ENCODE peak calls at places on chromosomes 5 and 9, in four cellular contexts. T, P, Q and N are unnamed samples.
A peak's percentile ranks its signal among the peaks of the same experiment; 100 is the strongest.

GRCh38 chr5:6592611-6593010 is 40.2 kb downstream of the NSUN2 start:
- DNase-seq in T (no peak), P (no peak), Q (no peak), N (no peak)

GRCh38 chr5:39716532-39716971 is 291.8 kb upstream of the DAB2 start:
- DNase-seq in T (no peak), P (peak; percentile 61), Q (no peak), N (no peak)

GRCh38 chr5:98779264-98779877 is 5.9 kb downstream of the RGMB start:
- DNase-seq in T (no peak), P (no peak), Q (no peak), N (no peak)

GRCh38 chr5:95631265-95631957 is 11.5 kb downstream of the GPR150 start:
- DNase-seq in T (no peak), P (no peak), Q (no peak), N (no peak)

GRCh38 chr5:122929980-122930379 is 84.6 kb downstream of the SNX24 start:
- DNase-seq in T (no peak), P (no peak), Q (no peak), N (no peak)

GRCh38 chr5:41683181-41683580 is 172.8 kb upstream of the PLCXD3 start:
- DNase-seq in T (no peak), P (no peak), Q (no peak), N (no peak)

GRCh38 chr9:131666779-131667178 is 73.1 kb downstream of the RAPGEF1 start:
- DNase-seq in T (no peak), P (no peak), Q (no peak), N (no peak)

GRCh38 chr9:137825324-137825991 is 52.1 kb upstream of the CACNA1B start:
- DNase-seq in T (no peak), P (no peak), Q (no peak), N (no peak)

GRCh38 chr5:153168226-153168625 is 322.2 kb upstream of the GRIA1 start:
- DNase-seq in T (no peak), P (no peak), Q (no peak), N (no peak)

GRCh38 chr5:150320048-150320555 is 17.4 kb upstream of the ARSI start:
- DNase-seq in T (no peak), P (peak; percentile 85), Q (no peak), N (peak; percentile 54)

GRCh38 chr5:178577376-178577839 is 12.8 kb downstream of the COL23A1 start:
- DNase-seq in T (no peak), P (no peak), Q (no peak), N (no peak)

GRCh38 chr5:172751761-172752510 is 19.1 kb downstream of the DUSP1 start:
- DNase-seq in T (no peak), P (no peak), Q (no peak), N (no peak)

GRCh38 chr5:150613991-150614650 is 26.3 kb upstream of the SYNPO start:
- DNase-seq in T (no peak), P (no peak), Q (no peak), N (no peak)

GRCh38 chr5:140243855-140244254 is 59.0 kb downstream of the PFDN1 start:
- DNase-seq in T (no peak), P (no peak), Q (no peak), N (peak; percentile 46)

GRCh38 chr5:107618233-107618632 is 52.5 kb downstream of the EFNA5 start:
- DNase-seq in T (no peak), P (no peak), Q (no peak), N (no peak)

GRCh38 chr9:72396247-72397091 is 31.5 kb upstream of the ZFAND5 start:
- DNase-seq in T (no peak), P (no peak), Q (no peak), N (no peak)

GRCh38 chr5:27328480-27328879 is 290.1 kb upstream of the CDH9 start:
- DNase-seq in T (no peak), P (no peak), Q (no peak), N (no peak)

GRCh38 chr5:111999286-111999685 is 242.3 kb upstream of the NREP start:
- DNase-seq in T (no peak), P (no peak), Q (no peak), N (no peak)

GRCh38 chr5:74767579-74767913 is 497 bp downstream of the NSA2 start:
- DNase-seq in T (no peak), P (no peak), Q (no peak), N (no peak)

GRCh38 chr9:107906074-107906473 is 416.5 kb upstream of the KLF4 start:
- DNase-seq in T (no peak), P (no peak), Q (no peak), N (no peak)

GRCh38 chr9:3732077-3733038 is 206.6 kb upstream of the RFX3 start:
- DNase-seq in T (no peak), P (peak; percentile 63), Q (peak; percentile 3), N (peak; percentile 33)

GRCh38 chr5:157912621-157913325 is 53.8 kb upstream of the CLINT1 start:
- DNase-seq in T (peak; percentile 64), P (no peak), Q (no peak), N (no peak)

GRCh38 chr9:4375424-4376195 is 75.7 kb upstream of the GLIS3 start:
- DNase-seq in T (no peak), P (no peak), Q (no peak), N (no peak)

GRCh38 chr5:154972476-154973080 is 31.7 kb downstream of the MRPL22 start:
- DNase-seq in T (no peak), P (no peak), Q (no peak), N (peak; percentile 21)

GRCh38 chr9:111187376-111187775 is 142.6 kb downstream of the OR2K2 start:
- DNase-seq in T (no peak), P (no peak), Q (no peak), N (no peak)

GRCh38 chr9:113805753-113806152 is 70.4 kb upstream of the ZNF618 start:
- DNase-seq in T (no peak), P (no peak), Q (no peak), N (no peak)

GRCh38 chr9:106203832-106204516 is 509.6 kb downstream of the TMEM38B start:
- DNase-seq in T (no peak), P (no peak), Q (no peak), N (no peak)

GRCh38 chr5:124236366-124237231 is 509.8 kb downstream of the ZNF608 start:
- DNase-seq in T (no peak), P (no peak), Q (no peak), N (no peak)

GRCh38 chr9:98128316-98128715 is 9.3 kb upstream of the TRIM14 start:
- DNase-seq in T (no peak), P (no peak), Q (no peak), N (no peak)

GRCh38 chr9:122263699-122264349 is 816 bp downstream of the RBM18 start:
- DNase-seq in T (no peak), P (no peak), Q (no peak), N (no peak)

GRCh38 chr5:83388608-83389007 is 82.9 kb upstream of the VCAN start:
- DNase-seq in T (no peak), P (no peak), Q (no peak), N (no peak)

GRCh38 chr9:132672413-132672690 is 2.1 kb downstream of the GTF3C4 start:
- DNase-seq in T (no peak), P (no peak), Q (no peak), N (no peak)
- TF ChIP-seq CTCF in T (no peak), P (no peak), Q (no peak), N (no peak)

GRCh38 chr9:92328225-92328624 is 2.5 kb downstream of the CENPP start:
- DNase-seq in T (no peak), P (no peak), Q (no peak), N (no peak)
- TF ChIP-seq CTCF in T (no peak), P (no peak), Q (no peak), N (no peak)

GRCh38 chr5:3778945-3779344 is 183.3 kb downstream of the IRX1 start:
- DNase-seq in T (no peak), P (no peak), Q (no peak), N (no peak)
- TF ChIP-seq CTCF in T (no peak), P (no peak), Q (no peak), N (no peak)

GRCh38 chr5:55993013-55993412 is 1.8 kb downstream of the IL6ST start:
- DNase-seq in T (no peak), P (no peak), Q (no peak), N (no peak)

GRCh38 chr5:55993628-55994501 is 898 bp downstream of the IL6ST start:
- DNase-seq in T (no peak), P (no peak), Q (no peak), N (no peak)

GRCh38 chr5:55989860-55990259 is 4.9 kb downstream of the IL6ST start:
- DNase-seq in T (no peak), P (no peak), Q (no peak), N (no peak)

GRCh38 chr5:55994502-55994997 is at the start of gene IL6ST:
- DNase-seq in T (no peak), P (no peak), Q (peak; percentile 25), N (no peak)

DNA sequence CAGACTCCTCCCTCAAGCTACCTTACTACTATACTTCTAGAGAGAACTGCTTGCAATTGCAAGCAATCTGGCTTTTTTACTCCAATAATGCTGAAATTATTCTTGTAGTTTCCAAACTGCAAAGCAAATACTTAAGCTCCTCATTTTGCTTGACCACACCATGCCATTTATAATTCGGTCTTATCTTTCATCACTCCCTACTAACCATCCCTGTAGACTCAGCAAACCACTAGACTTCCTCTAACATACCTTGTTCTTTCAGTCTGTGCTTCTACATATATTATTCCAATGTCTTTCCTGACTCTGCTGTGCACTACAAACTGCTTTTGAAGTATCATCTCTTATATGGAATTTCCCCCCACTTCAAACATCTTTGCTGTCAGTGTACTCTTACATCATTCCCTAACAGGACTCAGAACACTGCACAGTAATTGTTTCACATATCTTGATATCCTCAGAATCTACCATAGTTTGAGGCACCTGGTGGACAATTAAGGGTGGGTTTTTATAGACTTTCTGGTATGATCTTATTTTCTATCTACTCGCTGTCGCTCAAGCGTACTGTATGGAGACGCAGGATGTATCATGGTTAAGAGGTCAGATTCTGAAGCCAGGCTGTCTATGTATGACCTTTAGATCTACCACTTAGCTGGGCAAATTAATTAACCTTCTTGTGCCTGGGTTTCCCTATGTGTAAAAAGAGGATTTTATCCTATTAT is 2.8 kb downstream of the IL6ST start:
- DNase-seq in T (no peak), P (no peak), Q (no peak), N (no peak)
- TF ChIP-seq CTCF in T (no peak), P (no peak), Q (peak; percentile 31), N (no peak)

GRCh38 chr5:60586307-60586901 is 113.6 kb downstream of the DEPDC1B start:
- DNase-seq in T (no peak), P (no peak), Q (no peak), N (no peak)
- TF ChIP-seq CTCF in T (peak; percentile 28), P (peak; percentile 58), Q (no peak), N (no peak)

GRCh38 chr5:51987679-51988209 is 604.5 kb downstream of the ISL1 start:
- DNase-seq in T (no peak), P (no peak), Q (no peak), N (no peak)

GRCh38 chr5:51988561-51988960 is 605.3 kb downstream of the ISL1 start:
- DNase-seq in T (no peak), P (no peak), Q (no peak), N (no peak)

GRCh38 chr5:51990661-51991180 is 607.5 kb downstream of the ISL1 start:
- DNase-seq in T (no peak), P (no peak), Q (no peak), N (no peak)

GRCh38 chr5:51987239-51987638 is 604.0 kb downstream of the ISL1 start:
- DNase-seq in T (no peak), P (no peak), Q (no peak), N (no peak)

GRCh38 chr5:51990241-51990640 is 607.0 kb downstream of the ISL1 start:
- DNase-seq in T (no peak), P (no peak), Q (no peak), N (no peak)
- TF ChIP-seq CTCF in T (no peak), P (no peak), Q (no peak), N (no peak)